ENCODE peak calls at places on chromosomes 7 and 10, in five cellular contexts. D, C, G, O and W are unnamed samples.

GRCh38 chr7:130435455-130435854 is 5.4 kb downstream of the CEP41 start:
- DNase-seq in D (no peak), C (no peak), G (no peak), O (no peak), W (no peak)

GRCh38 chr10:73899401-73899780 is 11.5 kb upstream of the PLAU start:
- DNase-seq in D (no peak), C (no peak), G (no peak), O (no peak), W (no peak)

GRCh38 chr10:88858493-88858892 is 6.8 kb upstream of the ANKRD22 start:
- DNase-seq in D (no peak), C (no peak), G (no peak), O (no peak), W (no peak)

GRCh38 chr7:46628389-46628788 is 707.3 kb upstream of the IGFBP3 start:
- DNase-seq in D (no peak), C (no peak), G (no peak), O (no peak), W (no peak)

GRCh38 chr7:31948041-31948440 is 122.2 kb downstream of the PDE1C start:
- DNase-seq in D (no peak), C (no peak), G (no peak), O (peak), W (no peak)

GRCh38 chr7:146116452-146117219 is at the start of gene CNTNAP2:
- DNase-seq in D (no peak), C (no peak), G (no peak), O (peak), W (no peak)

GRCh38 chr7:100699018-100699417 is 5.0 kb upstream of the GIGYF1 start:
- DNase-seq in D (no peak), C (no peak), G (no peak), O (no peak), W (no peak)

GRCh38 chr7:4667776-4668509 is 14.2 kb upstream of the FOXK1 start:
- DNase-seq in D (no peak), C (no peak), G (peak), O (peak), W (no peak)

GRCh38 chr10:33665512-33665911 is 331.0 kb upstream of the NRP1 start:
- DNase-seq in D (no peak), C (no peak), G (no peak), O (no peak), W (no peak)

GRCh38 chr10:98260350-98260749 is 7.6 kb downstream of the LOXL4 start:
- DNase-seq in D (no peak), C (no peak), G (no peak), O (no peak), W (no peak)

GRCh38 chr7:158031820-158032424 is 555.7 kb downstream of the PTPRN2 start:
- DNase-seq in D (no peak), C (no peak), G (no peak), O (no peak), W (no peak)

GRCh38 chr7:120989571-120990220 is 1.2 kb downstream of the CPED1 start:
- DNase-seq in D (no peak), C (no peak), G (peak), O (no peak), W (no peak)

GRCh38 chr10:102675887-102676616 is 31.8 kb downstream of the TRIM8 start:
- DNase-seq in D (no peak), C (no peak), G (peak), O (peak), W (peak)

GRCh38 chr10:94397549-94398370 is 4.6 kb upstream of the TBC1D12 start:
- DNase-seq in D (no peak), C (no peak), G (no peak), O (no peak), W (no peak)

GRCh38 chr7:75943864-75944263 is 28.9 kb downstream of the POR start:
- DNase-seq in D (no peak), C (no peak), G (no peak), O (no peak), W (no peak)

GRCh38 chr7:144391823-144392255 is 11.7 kb downstream of the NOBOX start:
- DNase-seq in D (no peak), C (no peak), G (peak), O (peak), W (peak)

GRCh38 chr7:127995157-127995865 is 35.9 kb downstream of the LRRC4 start:
- DNase-seq in D (no peak), C (no peak), G (no peak), O (no peak), W (no peak)

GRCh38 chr7:43771128-43771527 is 12.6 kb downstream of the BLVRA start:
- DNase-seq in D (no peak), C (no peak), G (no peak), O (no peak), W (no peak)

GRCh38 chr7:47080816-47081215 is 501.1 kb downstream of the TNS3 start:
- DNase-seq in D (no peak), C (no peak), G (no peak), O (no peak), W (no peak)

GRCh38 chr7:105678811-105679495 is 97.7 kb upstream of the EFCAB10 start:
- DNase-seq in D (no peak), C (no peak), G (no peak), O (no peak), W (no peak)

GRCh38 chr7:40546616-40547501 is 412.1 kb downstream of the SUGCT start:
- DNase-seq in D (no peak), C (no peak), G (no peak), O (no peak), W (no peak)